ENCODE peak calls at places on chromosome 15, in seven cellular contexts. One of them, this sample, is unnamed.
A peak's percentile ranks its signal among the peaks of the same experiment; 100 is the strongest.

GRCh38 chr15:65083262-65083701 is 6.7 kb downstream of the KBTBD13 start:
- DNase-seq in EL: no peak
- DNase-seq in activated T-helper 1 cell treated with anti-CD3 and anti-CD28 coated beads, Interleukin-2, amount 50 U/mL, for 16 hours: no peak
- DNase-seq in GM19239: no peak
- DNase-seq in ascending aorta: no peak
- DNase-seq in A172: no peak
- DNase-seq in heart right ventricle: no peak
- DNase-seq in this sample: no peak

GRCh38 chr15:65056868-65057548 is 10.8 kb downstream of the RASL12 start:
- DNase-seq in EL: peak; percentile 65
- DNase-seq in activated T-helper 1 cell treated with anti-CD3 and anti-CD28 coated beads, Interleukin-2, amount 50 U/mL, for 16 hours: no peak
- DNase-seq in GM19239: no peak
- DNase-seq in ascending aorta: no peak
- DNase-seq in A172: peak; percentile 82
- DNase-seq in heart right ventricle: no peak
- DNase-seq in this sample: no peak

GRCh38 chr15:65097651-65098263 is 17.2 kb downstream of the UBAP1L start:
- DNase-seq in EL: no peak
- DNase-seq in activated T-helper 1 cell treated with anti-CD3 and anti-CD28 coated beads, Interleukin-2, amount 50 U/mL, for 16 hours: no peak
- DNase-seq in GM19239: no peak
- DNase-seq in ascending aorta: no peak
- DNase-seq in A172: no peak
- DNase-seq in heart right ventricle: no peak
- DNase-seq in this sample: no peak

GRCh38 chr15:87031545-87032230 is 952.0 kb downstream of the AGBL1 start:
- DNase-seq in EL: no peak
- DNase-seq in activated T-helper 1 cell treated with anti-CD3 and anti-CD28 coated beads, Interleukin-2, amount 50 U/mL, for 16 hours: no peak
- DNase-seq in GM19239: no peak
- DNase-seq in ascending aorta: no peak
- DNase-seq in A172: no peak
- DNase-seq in heart right ventricle: no peak
- DNase-seq in this sample: no peak

GRCh38 chr15:67185621-67186225 is 68.7 kb downstream of the AAGAB start:
- DNase-seq in EL: no peak
- DNase-seq in activated T-helper 1 cell treated with anti-CD3 and anti-CD28 coated beads, Interleukin-2, amount 50 U/mL, for 16 hours: no peak
- DNase-seq in GM19239: no peak
- DNase-seq in ascending aorta: no peak
- DNase-seq in A172: peak; percentile 63
- DNase-seq in heart right ventricle: no peak
- DNase-seq in this sample: peak; percentile 86

GRCh38 chr15:33341943-33342342 is 31.2 kb downstream of the RYR3 start:
- DNase-seq in EL: no peak
- DNase-seq in activated T-helper 1 cell treated with anti-CD3 and anti-CD28 coated beads, Interleukin-2, amount 50 U/mL, for 16 hours: no peak
- DNase-seq in GM19239: no peak
- DNase-seq in ascending aorta: no peak
- DNase-seq in A172: no peak
- DNase-seq in heart right ventricle: no peak
- DNase-seq in this sample: no peak

GRCh38 chr15:84982301-84982920 is 755 bp downstream of the PDE8A start:
- DNase-seq in EL: peak; percentile 48
- DNase-seq in activated T-helper 1 cell treated with anti-CD3 and anti-CD28 coated beads, Interleukin-2, amount 50 U/mL, for 16 hours: peak; percentile 22
- DNase-seq in GM19239: no peak
- DNase-seq in ascending aorta: peak; percentile 70
- DNase-seq in A172: no peak
- DNase-seq in heart right ventricle: peak; percentile 43
- DNase-seq in this sample: no peak

GRCh38 chr15:41824062-41824745 is 3.7 kb upstream of the JMJD7 start:
- DNase-seq in EL: no peak
- DNase-seq in activated T-helper 1 cell treated with anti-CD3 and anti-CD28 coated beads, Interleukin-2, amount 50 U/mL, for 16 hours: no peak
- DNase-seq in GM19239: no peak
- DNase-seq in ascending aorta: no peak
- DNase-seq in A172: no peak
- DNase-seq in heart right ventricle: no peak
- DNase-seq in this sample: no peak

GRCh38 chr15:25055356-25056068 is 100.7 kb downstream of the SNRPN start:
- DNase-seq in EL: no peak
- DNase-seq in activated T-helper 1 cell treated with anti-CD3 and anti-CD28 coated beads, Interleukin-2, amount 50 U/mL, for 16 hours: no peak
- DNase-seq in GM19239: no peak
- DNase-seq in ascending aorta: peak; percentile 47
- DNase-seq in A172: no peak
- DNase-seq in heart right ventricle: no peak
- DNase-seq in this sample: no peak

GRCh38 chr15:69958494-69959134 is 139.1 kb downstream of the TLE3 start:
- DNase-seq in EL: no peak
- DNase-seq in activated T-helper 1 cell treated with anti-CD3 and anti-CD28 coated beads, Interleukin-2, amount 50 U/mL, for 16 hours: no peak
- DNase-seq in GM19239: no peak
- DNase-seq in ascending aorta: no peak
- DNase-seq in A172: peak; percentile 2
- DNase-seq in heart right ventricle: no peak
- DNase-seq in this sample: no peak

GRCh38 chr15:28955160-28955502 is 69.4 kb downstream of the APBA2 start:
- DNase-seq in EL: peak; percentile 67
- DNase-seq in activated T-helper 1 cell treated with anti-CD3 and anti-CD28 coated beads, Interleukin-2, amount 50 U/mL, for 16 hours: no peak
- DNase-seq in GM19239: peak; percentile 17
- DNase-seq in ascending aorta: peak; percentile 21
- DNase-seq in A172: peak; percentile 60
- DNase-seq in heart right ventricle: no peak
- DNase-seq in this sample: no peak

GRCh38 chr15:77179541-77179998 is 108.7 kb upstream of the TSPAN3 start:
- DNase-seq in EL: no peak
- DNase-seq in activated T-helper 1 cell treated with anti-CD3 and anti-CD28 coated beads, Interleukin-2, amount 50 U/mL, for 16 hours: no peak
- DNase-seq in GM19239: peak; percentile 27
- DNase-seq in ascending aorta: no peak
- DNase-seq in A172: no peak
- DNase-seq in heart right ventricle: no peak
- DNase-seq in this sample: no peak

GRCh38 chr15:22979069-22979698 is 984 bp downstream of the CYFIP1 start:
- DNase-seq in EL: peak; percentile 63
- DNase-seq in activated T-helper 1 cell treated with anti-CD3 and anti-CD28 coated beads, Interleukin-2, amount 50 U/mL, for 16 hours: no peak
- DNase-seq in GM19239: peak; percentile 68
- DNase-seq in ascending aorta: peak; percentile 79
- DNase-seq in A172: no peak
- DNase-seq in heart right ventricle: peak; percentile 72
- DNase-seq in this sample: peak; percentile 20

GRCh38 chr15:40320931-40321371 is 2.5 kb upstream of the INAFM2 start:
- DNase-seq in EL: peak; percentile 66
- DNase-seq in activated T-helper 1 cell treated with anti-CD3 and anti-CD28 coated beads, Interleukin-2, amount 50 U/mL, for 16 hours: no peak
- DNase-seq in GM19239: peak; percentile 62
- DNase-seq in ascending aorta: no peak
- DNase-seq in A172: peak; percentile 42
- DNase-seq in heart right ventricle: no peak
- DNase-seq in this sample: peak; percentile 48

GRCh38 chr15:89898628-89899302 is 5.0 kb upstream of the AP3S2 start:
- DNase-seq in EL: peak; percentile 44
- DNase-seq in activated T-helper 1 cell treated with anti-CD3 and anti-CD28 coated beads, Interleukin-2, amount 50 U/mL, for 16 hours: no peak
- DNase-seq in GM19239: peak; percentile 62
- DNase-seq in ascending aorta: no peak
- DNase-seq in A172: peak; percentile 47
- DNase-seq in heart right ventricle: no peak
- DNase-seq in this sample: peak; percentile 47

GRCh38 chr15:63498815-63499549 is 5.4 kb upstream of the USP3 start:
- DNase-seq in EL: no peak
- DNase-seq in activated T-helper 1 cell treated with anti-CD3 and anti-CD28 coated beads, Interleukin-2, amount 50 U/mL, for 16 hours: no peak
- DNase-seq in GM19239: no peak
- DNase-seq in ascending aorta: no peak
- DNase-seq in A172: no peak
- DNase-seq in heart right ventricle: no peak
- DNase-seq in this sample: no peak

GRCh38 chr15:67967871-67968423 is 86.2 kb upstream of the PIAS1 start:
- DNase-seq in EL: peak; percentile 77
- DNase-seq in activated T-helper 1 cell treated with anti-CD3 and anti-CD28 coated beads, Interleukin-2, amount 50 U/mL, for 16 hours: no peak
- DNase-seq in GM19239: no peak
- DNase-seq in ascending aorta: peak; percentile 89
- DNase-seq in A172: peak; percentile 49
- DNase-seq in heart right ventricle: peak; percentile 80
- DNase-seq in this sample: peak; percentile 36

GRCh38 chr15:88272421-88272820 is 15.9 kb upstream of the NTRK3 start:
- DNase-seq in EL: no peak
- DNase-seq in activated T-helper 1 cell treated with anti-CD3 and anti-CD28 coated beads, Interleukin-2, amount 50 U/mL, for 16 hours: no peak
- DNase-seq in GM19239: no peak
- DNase-seq in ascending aorta: no peak
- DNase-seq in A172: no peak
- DNase-seq in heart right ventricle: no peak
- DNase-seq in this sample: no peak

GRCh38 chr15:64656508-64656907 is 118.9 kb downstream of the RBPMS2 start:
- DNase-seq in EL: no peak
- DNase-seq in activated T-helper 1 cell treated with anti-CD3 and anti-CD28 coated beads, Interleukin-2, amount 50 U/mL, for 16 hours: no peak
- DNase-seq in GM19239: no peak
- DNase-seq in ascending aorta: no peak
- DNase-seq in A172: no peak
- DNase-seq in heart right ventricle: no peak
- DNase-seq in this sample: no peak

GRCh38 chr15:85541744-85542143 is 161.3 kb downstream of the AKAP13 start:
- DNase-seq in EL: no peak
- DNase-seq in activated T-helper 1 cell treated with anti-CD3 and anti-CD28 coated beads, Interleukin-2, amount 50 U/mL, for 16 hours: no peak
- DNase-seq in GM19239: no peak
- DNase-seq in ascending aorta: no peak
- DNase-seq in A172: no peak
- DNase-seq in heart right ventricle: no peak
- DNase-seq in this sample: no peak

GRCh38 chr15:42911058-42911592 is 9.5 kb downstream of the TTBK2 start:
- DNase-seq in EL: peak; percentile 64
- DNase-seq in activated T-helper 1 cell treated with anti-CD3 and anti-CD28 coated beads, Interleukin-2, amount 50 U/mL, for 16 hours: no peak
- DNase-seq in GM19239: no peak
- DNase-seq in ascending aorta: no peak
- DNase-seq in A172: no peak
- DNase-seq in heart right ventricle: no peak
- DNase-seq in this sample: no peak

GRCh38 chr15:100918690-100919480 is at the start of gene LRRK1:
- DNase-seq in EL: peak; percentile 62
- DNase-seq in activated T-helper 1 cell treated with anti-CD3 and anti-CD28 coated beads, Interleukin-2, amount 50 U/mL, for 16 hours: no peak
- DNase-seq in GM19239: no peak
- DNase-seq in ascending aorta: no peak
- DNase-seq in A172: peak; percentile 3
- DNase-seq in heart right ventricle: peak; percentile 49
- DNase-seq in this sample: no peak

GRCh38 chr15:32148833-32149555 is 118.7 kb downstream of the CHRNA7 start:
- DNase-seq in EL: no peak
- DNase-seq in activated T-helper 1 cell treated with anti-CD3 and anti-CD28 coated beads, Interleukin-2, amount 50 U/mL, for 16 hours: no peak
- DNase-seq in GM19239: no peak
- DNase-seq in ascending aorta: no peak
- DNase-seq in A172: no peak
- DNase-seq in heart right ventricle: no peak
- DNase-seq in this sample: no peak

GRCh38 chr15:98734472-98735284 is 86.3 kb downstream of the IGF1R start:
- DNase-seq in EL: no peak
- DNase-seq in activated T-helper 1 cell treated with anti-CD3 and anti-CD28 coated beads, Interleukin-2, amount 50 U/mL, for 16 hours: no peak
- DNase-seq in GM19239: no peak
- DNase-seq in ascending aorta: no peak
- DNase-seq in A172: no peak
- DNase-seq in heart right ventricle: no peak
- DNase-seq in this sample: no peak

GRCh38 chr15:41443275-41443674 is 26.4 kb downstream of the RTF1 start:
- DNase-seq in EL: no peak
- DNase-seq in activated T-helper 1 cell treated with anti-CD3 and anti-CD28 coated beads, Interleukin-2, amount 50 U/mL, for 16 hours: no peak
- DNase-seq in GM19239: no peak
- DNase-seq in ascending aorta: no peak
- DNase-seq in A172: no peak
- DNase-seq in heart right ventricle: no peak
- DNase-seq in this sample: no peak

GRCh38 chr15:101490922-101491738 is 1.6 kb upstream of the PCSK6 start:
- DNase-seq in EL: no peak
- DNase-seq in activated T-helper 1 cell treated with anti-CD3 and anti-CD28 coated beads, Interleukin-2, amount 50 U/mL, for 16 hours: no peak
- DNase-seq in GM19239: no peak
- DNase-seq in ascending aorta: peak; percentile 45
- DNase-seq in A172: no peak
- DNase-seq in heart right ventricle: no peak
- DNase-seq in this sample: no peak

GRCh38 chr15:31148622-31149505 is 47.3 kb upstream of the TRPM1 start:
- DNase-seq in EL: no peak
- DNase-seq in activated T-helper 1 cell treated with anti-CD3 and anti-CD28 coated beads, Interleukin-2, amount 50 U/mL, for 16 hours: no peak
- DNase-seq in GM19239: no peak
- DNase-seq in ascending aorta: peak; percentile 38
- DNase-seq in A172: no peak
- DNase-seq in heart right ventricle: no peak
- DNase-seq in this sample: no peak

GRCh38 chr15:42511010-42511396 is 15.6 kb downstream of the SNAP23 start:
- DNase-seq in EL: peak; percentile 59
- DNase-seq in activated T-helper 1 cell treated with anti-CD3 and anti-CD28 coated beads, Interleukin-2, amount 50 U/mL, for 16 hours: no peak
- DNase-seq in GM19239: no peak
- DNase-seq in ascending aorta: no peak
- DNase-seq in A172: peak; percentile 25
- DNase-seq in heart right ventricle: no peak
- DNase-seq in this sample: no peak

GRCh38 chr15:93205413-93205812 is 116.4 kb upstream of the RGMA start:
- DNase-seq in EL: no peak
- DNase-seq in activated T-helper 1 cell treated with anti-CD3 and anti-CD28 coated beads, Interleukin-2, amount 50 U/mL, for 16 hours: no peak
- DNase-seq in GM19239: no peak
- DNase-seq in ascending aorta: no peak
- DNase-seq in A172: no peak
- DNase-seq in heart right ventricle: no peak
- DNase-seq in this sample: no peak

GRCh38 chr15:81351651-81352050 is 22.4 kb downstream of the TMC3 start:
- DNase-seq in EL: no peak
- DNase-seq in activated T-helper 1 cell treated with anti-CD3 and anti-CD28 coated beads, Interleukin-2, amount 50 U/mL, for 16 hours: no peak
- DNase-seq in GM19239: no peak
- DNase-seq in ascending aorta: no peak
- DNase-seq in A172: no peak
- DNase-seq in heart right ventricle: no peak
- DNase-seq in this sample: no peak

GRCh38 chr15:73560501-73561117 is 72.6 kb downstream of the NPTN start:
- DNase-seq in EL: peak; percentile 61
- DNase-seq in activated T-helper 1 cell treated with anti-CD3 and anti-CD28 coated beads, Interleukin-2, amount 50 U/mL, for 16 hours: no peak
- DNase-seq in GM19239: no peak
- DNase-seq in ascending aorta: no peak
- DNase-seq in A172: peak; percentile 33
- DNase-seq in heart right ventricle: no peak
- DNase-seq in this sample: no peak

GRCh38 chr15:74784426-74784825 is 2.5 kb downstream of the CSK start:
- DNase-seq in EL: no peak
- DNase-seq in activated T-helper 1 cell treated with anti-CD3 and anti-CD28 coated beads, Interleukin-2, amount 50 U/mL, for 16 hours: no peak
- DNase-seq in GM19239: no peak
- DNase-seq in ascending aorta: no peak
- DNase-seq in A172: no peak
- DNase-seq in heart right ventricle: no peak
- DNase-seq in this sample: no peak

GRCh38 chr15:26598704-26599103 is 174.2 kb downstream of the GABRB3 start:
- DNase-seq in EL: no peak
- DNase-seq in activated T-helper 1 cell treated with anti-CD3 and anti-CD28 coated beads, Interleukin-2, amount 50 U/mL, for 16 hours: no peak
- DNase-seq in GM19239: no peak
- DNase-seq in ascending aorta: no peak
- DNase-seq in A172: no peak
- DNase-seq in heart right ventricle: no peak
- DNase-seq in this sample: no peak

GRCh38 chr15:69341356-69341755 is 42.6 kb downstream of the PAQR5 start:
- DNase-seq in EL: no peak
- DNase-seq in activated T-helper 1 cell treated with anti-CD3 and anti-CD28 coated beads, Interleukin-2, amount 50 U/mL, for 16 hours: no peak
- DNase-seq in GM19239: no peak
- DNase-seq in ascending aorta: no peak
- DNase-seq in A172: no peak
- DNase-seq in heart right ventricle: no peak
- DNase-seq in this sample: no peak

GRCh38 chr15:82139823-82140268 is 94.0 kb upstream of the MEX3B start:
- DNase-seq in EL: peak; percentile 64
- DNase-seq in activated T-helper 1 cell treated with anti-CD3 and anti-CD28 coated beads, Interleukin-2, amount 50 U/mL, for 16 hours: no peak
- DNase-seq in GM19239: peak; percentile 20
- DNase-seq in ascending aorta: no peak
- DNase-seq in A172: peak; percentile 37
- DNase-seq in heart right ventricle: no peak
- DNase-seq in this sample: no peak

GRCh38 chr15:96701443-96701842 is 370.9 kb downstream of the NR2F2 start:
- DNase-seq in EL: no peak
- DNase-seq in activated T-helper 1 cell treated with anti-CD3 and anti-CD28 coated beads, Interleukin-2, amount 50 U/mL, for 16 hours: no peak
- DNase-seq in GM19239: no peak
- DNase-seq in ascending aorta: no peak
- DNase-seq in A172: no peak
- DNase-seq in heart right ventricle: no peak
- DNase-seq in this sample: no peak

GRCh38 chr15:39629376-39629775 is 48.5 kb downstream of the THBS1 start:
- DNase-seq in EL: peak; percentile 35
- DNase-seq in activated T-helper 1 cell treated with anti-CD3 and anti-CD28 coated beads, Interleukin-2, amount 50 U/mL, for 16 hours: peak; percentile 32
- DNase-seq in GM19239: no peak
- DNase-seq in ascending aorta: no peak
- DNase-seq in A172: peak; percentile 66
- DNase-seq in heart right ventricle: no peak
- DNase-seq in this sample: no peak

GRCh38 chr15:29440541-29440940 is 170.9 kb upstream of the NSMCE3 start:
- DNase-seq in EL: no peak
- DNase-seq in activated T-helper 1 cell treated with anti-CD3 and anti-CD28 coated beads, Interleukin-2, amount 50 U/mL, for 16 hours: no peak
- DNase-seq in GM19239: no peak
- DNase-seq in ascending aorta: no peak
- DNase-seq in A172: no peak
- DNase-seq in heart right ventricle: no peak
- DNase-seq in this sample: no peak

This sample was measured in gastrocnemius medialis.